ENCODE peak calls at places on chromosomes 2 and 18, in four cellular contexts. One of them, this sample, is unnamed. For H3K9me3, the result is how much of the 10 kb centered on the place peaks cover.

GRCh38 chr18:60018801-60019462 is 119.1 kb downstream of the PMAIP1 start:
- DNase-seq in WERI-Rb-1: no peak
- DNase-seq in K562: no peak
- DNase-seq in sigmoid colon: no peak
- DNase-seq in this sample: no peak

GRCh38 chr2:39620067-39620466 is 45.6 kb upstream of the TMEM178A start:
- DNase-seq in WERI-Rb-1: no peak
- DNase-seq in K562: peak
- DNase-seq in sigmoid colon: peak
- DNase-seq in this sample: no peak

GRCh38 chr2:219737270-219737691 is 109.9 kb downstream of the SLC4A3 start:
- DNase-seq in sigmoid colon: no peak
- DNase-seq in K562: no peak
- DNase-seq in WERI-Rb-1: peak
- DNase-seq in this sample: peak

GRCh38 chr2:219001577-219002394 is 8.6 kb upstream of the CRYBA2 start:
- DNase-seq in sigmoid colon: no peak
- DNase-seq in WERI-Rb-1: peak
- DNase-seq in K562: peak
- DNase-seq in this sample: no peak

GRCh38 chr2:65499216-65499615 is 66.8 kb upstream of the SPRED2 start:
- DNase-seq in K562: no peak
- DNase-seq in WERI-Rb-1: no peak
- DNase-seq in sigmoid colon: no peak
- DNase-seq in this sample: no peak

GRCh38 chr2:225797394-225797793 is 397.9 kb downstream of the NYAP2 start:
- DNase-seq in WERI-Rb-1: no peak
- DNase-seq in K562: no peak
- DNase-seq in sigmoid colon: no peak
- DNase-seq in this sample: no peak

GRCh38 chr2:219571311-219572236 is at the start of gene OBSL1:
- DNase-seq in WERI-Rb-1: peak
- DNase-seq in sigmoid colon: peak
- DNase-seq in K562: peak
- DNase-seq in this sample: no peak

GRCh38 chr18:70280007-70280925 is 8.6 kb upstream of the SOCS6 start:
- DNase-seq in sigmoid colon: no peak
- DNase-seq in WERI-Rb-1: no peak
- DNase-seq in K562: no peak
- DNase-seq in this sample: no peak

GRCh38 chr2:215603440-215603839 is 167.6 kb upstream of the FN1 start:
- DNase-seq in WERI-Rb-1: no peak
- DNase-seq in sigmoid colon: no peak
- DNase-seq in K562: no peak
- DNase-seq in this sample: no peak

GRCh38 chr2:73101626-73102256 is 11.0 kb downstream of the RAB11FIP5 start:
- DNase-seq in sigmoid colon: no peak
- DNase-seq in K562: no peak
- DNase-seq in WERI-Rb-1: no peak
- DNase-seq in this sample: no peak

GRCh38 chr2:111930875-111931274 is 32.5 kb downstream of the MERTK start:
- DNase-seq in WERI-Rb-1: no peak
- DNase-seq in sigmoid colon: no peak
- DNase-seq in K562: no peak
- DNase-seq in this sample: no peak

GRCh38 chr2:62740221-62740620 is 34.7 kb downstream of the EHBP1 start:
- DNase-seq in WERI-Rb-1: no peak
- DNase-seq in K562: no peak
- DNase-seq in sigmoid colon: no peak
- DNase-seq in this sample: no peak

GRCh38 chr2:232776435-232776834 is at the start of gene KCNJ13:
- DNase-seq in WERI-Rb-1: no peak
- DNase-seq in K562: peak
- DNase-seq in sigmoid colon: no peak
- DNase-seq in this sample: no peak

GRCh38 chr18:61333746-61334490 is 688 bp downstream of the CDH20 start:
- DNase-seq in sigmoid colon: no peak
- DNase-seq in WERI-Rb-1: peak
- DNase-seq in K562: no peak
- DNase-seq in this sample: no peak

GRCh38 chr2:56287974-56288373 is 104.2 kb downstream of the CCDC85A start:
- DNase-seq in WERI-Rb-1: no peak
- DNase-seq in sigmoid colon: no peak
- DNase-seq in K562: no peak
- DNase-seq in this sample: no peak

GRCh38 chr2:165745916-165746315 is 48.1 kb downstream of the GALNT3 start:
- DNase-seq in sigmoid colon: no peak
- DNase-seq in K562: no peak
- DNase-seq in WERI-Rb-1: no peak
- DNase-seq in this sample: no peak

GRCh38 chr2:145197944-145198343 is 678.0 kb upstream of the ZEB2 start:
- DNase-seq in sigmoid colon: no peak
- DNase-seq in WERI-Rb-1: no peak
- DNase-seq in K562: no peak
- DNase-seq in this sample: no peak

GRCh38 chr2:216315817-216316603 is 56.3 kb downstream of the MARCHF4 start:
- DNase-seq in WERI-Rb-1: peak
- DNase-seq in sigmoid colon: no peak
- DNase-seq in K562: no peak
- DNase-seq in this sample: no peak

DNA sequence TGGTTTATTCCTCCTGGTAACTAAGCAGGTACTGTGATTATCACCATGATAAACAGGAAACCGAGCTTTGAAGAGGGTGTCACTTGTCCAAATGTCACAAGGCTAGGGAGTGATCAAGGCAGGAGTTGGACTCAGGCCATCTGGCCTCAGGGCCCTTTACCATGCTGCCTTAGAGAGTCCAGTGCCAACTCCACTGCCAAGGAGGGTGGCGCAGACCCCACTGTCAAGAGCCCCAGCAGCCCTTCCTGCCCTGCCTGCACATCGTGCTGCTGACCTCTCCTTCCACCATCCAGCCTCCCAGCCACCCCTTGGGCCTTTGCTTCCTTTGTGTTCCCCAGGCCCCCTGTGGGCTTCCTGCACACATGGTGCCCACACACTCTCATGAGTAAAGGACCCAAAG is 48.3 kb downstream of the TNS1 start:
- DNase-seq in WERI-Rb-1: no peak
- DNase-seq in sigmoid colon: peak
- DNase-seq in K562: no peak
- DNase-seq in this sample: no peak
- TF ChIP-seq CTCF in WERI-Rb-1: no peak
- TF ChIP-seq CTCF in sigmoid colon: no peak
- TF ChIP-seq CTCF in K562: no peak
- TF ChIP-seq CTCF in this sample: no peak

GRCh38 chr2:230348792-230349191 is 21.8 kb downstream of the SP140L start:
- DNase-seq in K562: no peak
- DNase-seq in sigmoid colon: no peak
- DNase-seq in WERI-Rb-1: no peak
- DNase-seq in this sample: no peak

GRCh38 chr2:230347659-230348305 is 20.8 kb downstream of the SP140L start:
- DNase-seq in WERI-Rb-1: no peak
- DNase-seq in sigmoid colon: no peak
- DNase-seq in K562: no peak
- DNase-seq in this sample: no peak

GRCh38 chr2:230346921-230347533 is 20.0 kb downstream of the SP140L start:
- DNase-seq in K562: no peak
- DNase-seq in sigmoid colon: no peak
- DNase-seq in WERI-Rb-1: no peak
- DNase-seq in this sample: no peak

GRCh38 chr2:230343747-230344146 is 16.8 kb downstream of the SP140L start:
- DNase-seq in sigmoid colon: no peak
- DNase-seq in K562: no peak
- DNase-seq in WERI-Rb-1: no peak
- DNase-seq in this sample: no peak

DNA sequence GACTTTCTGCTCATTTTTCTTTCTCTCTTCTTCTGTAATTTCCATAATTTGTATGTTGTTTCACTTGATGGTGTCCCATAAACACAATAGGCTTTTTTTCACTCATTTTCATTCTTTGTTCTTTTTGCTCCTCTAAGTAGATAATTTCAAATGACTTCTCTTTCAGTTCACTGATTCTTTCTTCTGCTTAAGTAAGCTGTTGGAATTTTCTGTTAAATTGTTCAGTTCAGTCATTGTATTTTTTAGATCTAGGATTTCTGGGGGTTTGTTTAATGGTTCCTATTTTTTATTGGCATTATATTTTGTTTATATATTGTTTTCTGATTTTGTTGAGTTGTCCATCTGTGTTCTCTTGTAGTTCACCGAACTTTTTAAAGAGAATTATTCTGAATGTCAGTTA is 19.5 kb downstream of the SP140L start:
- DNase-seq in WERI-Rb-1: no peak
- DNase-seq in K562: no peak
- DNase-seq in sigmoid colon: no peak
- DNase-seq in this sample: no peak
- H3K9me3 ChIP-seq in WERI-Rb-1: under half
- H3K9me3 ChIP-seq in K562: under half
- H3K9me3 ChIP-seq in sigmoid colon: under half
- H3K9me3 ChIP-seq in this sample: under half

GRCh38 chr2:37449686-37450392 is 105.4 kb downstream of the QPCT start:
- DNase-seq in WERI-Rb-1: no peak
- DNase-seq in K562: no peak
- DNase-seq in sigmoid colon: no peak
- DNase-seq in this sample: no peak

GRCh38 chr2:37443082-37443481 is 98.7 kb downstream of the QPCT start:
- DNase-seq in sigmoid colon: no peak
- DNase-seq in WERI-Rb-1: no peak
- DNase-seq in K562: no peak
- DNase-seq in this sample: no peak

GRCh38 chr2:37453024-37453423 is 108.6 kb downstream of the QPCT start:
- DNase-seq in sigmoid colon: no peak
- DNase-seq in WERI-Rb-1: no peak
- DNase-seq in K562: no peak
- DNase-seq in this sample: no peak

GRCh38 chr2:37447446-37447845 is 103.0 kb downstream of the QPCT start:
- DNase-seq in sigmoid colon: no peak
- DNase-seq in WERI-Rb-1: no peak
- DNase-seq in K562: no peak
- DNase-seq in this sample: no peak

GRCh38 chr2:37448342-37449120 is 104.1 kb downstream of the QPCT start:
- DNase-seq in K562: no peak
- DNase-seq in WERI-Rb-1: no peak
- DNase-seq in sigmoid colon: no peak
- DNase-seq in this sample: no peak
- TF ChIP-seq CTCF in K562: no peak
- TF ChIP-seq CTCF in WERI-Rb-1: no peak
- TF ChIP-seq CTCF in sigmoid colon: no peak
- TF ChIP-seq CTCF in this sample: no peak

DNA sequence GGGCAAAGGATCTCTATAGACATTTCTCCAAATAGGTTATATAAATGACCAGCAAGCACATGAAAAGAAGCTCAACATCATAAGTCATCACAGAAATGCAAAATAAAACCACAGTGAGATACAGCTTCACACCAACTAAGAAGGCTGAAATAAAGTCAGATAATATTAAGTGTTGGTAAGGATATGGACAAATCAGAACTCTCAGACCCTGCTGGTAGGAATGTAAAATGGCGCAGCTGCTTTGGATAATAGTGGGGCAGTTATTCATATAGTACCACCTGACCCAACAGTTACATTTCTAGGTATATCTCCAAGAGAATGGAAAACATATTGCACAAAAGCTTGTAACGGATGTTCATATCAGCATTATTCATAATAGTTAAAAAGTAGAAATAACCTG is 14.0 kb downstream of the EPB41L5 start:
- DNase-seq in WERI-Rb-1: no peak
- DNase-seq in K562: no peak
- DNase-seq in sigmoid colon: no peak
- DNase-seq in this sample: no peak
- H3K9me3 ChIP-seq in WERI-Rb-1: under half
- H3K9me3 ChIP-seq in K562: under half
- H3K9me3 ChIP-seq in sigmoid colon: under half
- H3K9me3 ChIP-seq in this sample: under half

GRCh38 chr2:100921685-100922161 is 80.4 kb upstream of the RPL31 start:
- DNase-seq in WERI-Rb-1: no peak
- DNase-seq in K562: peak
- DNase-seq in sigmoid colon: no peak
- DNase-seq in this sample: no peak

GRCh38 chr2:100924122-100924519 is 78.0 kb upstream of the RPL31 start:
- DNase-seq in sigmoid colon: no peak
- DNase-seq in WERI-Rb-1: no peak
- DNase-seq in K562: no peak
- DNase-seq in this sample: no peak

GRCh38 chr2:100924520-100925451 is 77.3 kb upstream of the RPL31 start:
- DNase-seq in K562: no peak
- DNase-seq in WERI-Rb-1: no peak
- DNase-seq in sigmoid colon: no peak
- DNase-seq in this sample: no peak

GRCh38 chr2:100923461-100924020 is 78.5 kb upstream of the RPL31 start:
- DNase-seq in WERI-Rb-1: no peak
- DNase-seq in sigmoid colon: no peak
- DNase-seq in K562: no peak
- DNase-seq in this sample: no peak

GRCh38 chr2:100919316-100919715 is 82.8 kb upstream of the RPL31 start:
- DNase-seq in WERI-Rb-1: no peak
- DNase-seq in K562: peak
- DNase-seq in sigmoid colon: no peak
- DNase-seq in this sample: no peak
- TF ChIP-seq CTCF in WERI-Rb-1: peak
- TF ChIP-seq CTCF in K562: peak
- TF ChIP-seq CTCF in sigmoid colon: no peak
- TF ChIP-seq CTCF in this sample: no peak

DNA sequence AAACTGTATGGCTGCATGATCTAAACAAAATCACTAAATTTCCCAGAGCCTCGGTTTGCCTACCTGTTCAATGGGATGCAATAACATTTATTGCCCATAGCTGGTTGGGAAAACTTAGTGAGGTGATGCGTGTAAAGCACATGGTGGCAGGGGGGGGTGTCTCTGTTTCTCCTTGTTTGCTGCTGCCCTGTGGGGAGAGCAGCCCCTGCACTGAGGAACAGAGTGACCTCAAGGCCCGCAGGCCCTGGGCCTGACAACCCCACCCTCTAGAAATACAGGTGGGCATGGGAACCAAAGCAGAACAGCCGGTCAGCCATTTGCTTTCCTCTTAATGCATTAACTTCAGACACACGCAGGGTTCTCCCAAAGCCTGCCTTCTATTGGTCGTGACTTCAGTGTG is 55.1 kb upstream of the SLC66A3 start:
- DNase-seq in K562: no peak
- DNase-seq in WERI-Rb-1: no peak
- DNase-seq in sigmoid colon: no peak
- DNase-seq in this sample: peak
- H3K9me3 ChIP-seq in K562: under half
- H3K9me3 ChIP-seq in WERI-Rb-1: under half
- H3K9me3 ChIP-seq in sigmoid colon: under half
- H3K9me3 ChIP-seq in this sample: under half

DNA sequence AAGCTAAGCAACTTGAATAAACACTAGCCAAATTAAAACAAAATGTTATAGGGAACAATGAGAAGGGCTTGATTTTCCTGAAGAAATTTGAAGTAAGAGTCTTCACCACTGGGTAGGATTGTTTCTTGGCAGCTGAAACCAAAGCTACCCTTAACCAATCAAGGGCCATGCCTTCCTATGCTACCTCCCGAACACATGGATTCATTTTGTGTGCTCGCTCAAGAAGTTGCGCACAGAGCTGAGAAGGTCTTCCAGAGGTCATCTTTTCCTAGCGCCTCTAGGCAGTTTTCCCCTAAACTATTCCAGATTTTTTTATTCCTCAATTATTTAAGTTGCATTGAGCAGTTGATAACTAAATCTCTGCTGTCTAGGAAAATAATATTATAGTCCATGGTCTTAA is 264.6 kb downstream of the RBM43 start:
- DNase-seq in sigmoid colon: no peak
- DNase-seq in WERI-Rb-1: no peak
- DNase-seq in K562: no peak
- DNase-seq in this sample: no peak
- TF ChIP-seq CTCF in sigmoid colon: no peak
- TF ChIP-seq CTCF in WERI-Rb-1: no peak
- TF ChIP-seq CTCF in K562: no peak
- TF ChIP-seq CTCF in this sample: no peak